ENCODE peak calls at places on chromosomes 11 and 22, in nine cellular contexts. S is astrocyte of the spinal cord, U is dorsolateral prefrontal cortex, V is body of pancreas, Q is heart right ventricle, P is neural progenitor cell, F is psoas muscle, I is AG04450, M is HFF-Myc. H is an unnamed sample.

GRCh38 chr11:17590463-17590862 is 43.4 kb downstream of the OTOG start:
- DNase-seq in S (no peak), U (no peak), V (no peak), Q (no peak), P (no peak), F (no peak), I (no peak), M (no peak), H (no peak)

GRCh38 chr11:113311536-113311935 is 2.8 kb upstream of the TTC12 start:
- DNase-seq in S (no peak), U (no peak), V (no peak), Q (no peak), P (no peak), F (no peak), I (no peak), M (no peak), H (no peak)

GRCh38 chr22:38317995-38318715 is 922 bp upstream of the CSNK1E start:
- DNase-seq in S (peak; percentile 94), U (no peak), V (peak; percentile 41), Q (peak; percentile 53), P (peak; percentile 34), F (peak; percentile 79), I (peak; percentile 52), M (peak; percentile 80), H (peak; percentile 78)

GRCh38 chr11:70660059-70660888 is 261.9 kb downstream of the CTTN start:
- DNase-seq in S (no peak), U (no peak), V (no peak), Q (no peak), P (no peak), F (no peak), I (no peak), M (no peak), H (no peak)

GRCh38 chr22:30305519-30305905 is 16.2 kb upstream of the CASTOR1 start:
- DNase-seq in S (no peak), U (no peak), V (no peak), Q (peak; percentile 68), P (no peak), F (peak; percentile 84), I (no peak), M (no peak), H (no peak)

GRCh38 chr11:94767701-94768601 is at the start of gene AMOTL1:
- DNase-seq in S (peak; percentile 89), U (peak; percentile 80), V (peak; percentile 88), Q (peak; percentile 89), P (peak; percentile 94), F (peak; percentile 97), I (peak; percentile 33), M (peak; percentile 65), H (peak; percentile 66)

GRCh38 chr22:45216133-45217003 is 24.3 kb downstream of the KIAA0930 start:
- DNase-seq in S (peak; percentile 43), U (no peak), V (peak; percentile 63), Q (peak; percentile 7), P (peak; percentile 76), F (peak; percentile 28), I (peak; percentile 74), M (no peak), H (no peak)

GRCh38 chr22:47213571-47214230 is 451.3 kb downstream of the TBC1D22A start:
- DNase-seq in S (no peak), U (no peak), V (no peak), Q (no peak), P (peak; percentile 15), F (peak; percentile 32), I (no peak), M (no peak), H (no peak)

GRCh38 chr11:86719781-86720463 is 47.5 kb upstream of the ME3 start:
- DNase-seq in S (peak; percentile 81), U (no peak), V (no peak), Q (no peak), P (no peak), F (no peak), I (no peak), M (no peak), H (peak; percentile 84)

GRCh38 chr11:58919980-58920379 is 19.3 kb upstream of the GLYATL1 start:
- DNase-seq in S (no peak), U (no peak), V (no peak), Q (no peak), P (no peak), F (no peak), I (no peak), M (no peak), H (no peak)

GRCh38 chr22:20152464-20152890 is 1.6 kb upstream of the CCDC188 start:
- DNase-seq in S (no peak), U (no peak), V (no peak), Q (no peak), P (no peak), F (no peak), I (no peak), M (no peak), H (no peak)

GRCh38 chr22:20211997-20212753 is 55.9 kb downstream of the RTN4R start:
- DNase-seq in S (no peak), U (no peak), V (peak; percentile 72), Q (peak; percentile 77), P (no peak), F (peak; percentile 65), I (no peak), M (no peak), H (no peak)

GRCh38 chr11:30387891-30388861 is 65.3 kb downstream of the ARL14EP start:
- DNase-seq in S (no peak), U (no peak), V (no peak), Q (no peak), P (no peak), F (no peak), I (no peak), M (no peak), H (no peak)

GRCh38 chr11:27242591-27242990 is 120.4 kb downstream of the CCDC34 start:
- DNase-seq in S (peak; percentile 91), U (no peak), V (no peak), Q (no peak), P (no peak), F (no peak), I (no peak), M (no peak), H (no peak)

GRCh38 chr11:465896-466538 is 15.9 kb downstream of the PTDSS2 start:
- DNase-seq in S (no peak), U (no peak), V (no peak), Q (no peak), P (no peak), F (no peak), I (no peak), M (no peak), H (no peak)

GRCh38 chr22:35349368-35349703 is 31.6 kb upstream of the HMOX1 start:
- DNase-seq in S (no peak), U (no peak), V (no peak), Q (no peak), P (no peak), F (no peak), I (no peak), M (no peak), H (no peak)

GRCh38 chr22:35352214-35353111 is 28.4 kb upstream of the HMOX1 start:
- DNase-seq in S (no peak), U (no peak), V (peak; percentile 51), Q (peak; percentile 65), P (peak; percentile 74), F (peak; percentile 81), I (no peak), M (no peak), H (no peak)

GRCh38 chr22:35349704-35350538 is 31.0 kb upstream of the HMOX1 start:
- DNase-seq in S (peak; percentile 47), U (no peak), V (no peak), Q (no peak), P (peak; percentile 45), F (no peak), I (no peak), M (no peak), H (no peak)

GRCh38 chr22:35348703-35349102 is 32.2 kb upstream of the HMOX1 start:
- DNase-seq in S (no peak), U (no peak), V (no peak), Q (no peak), P (no peak), F (no peak), I (no peak), M (no peak), H (no peak)

GRCh38 chr22:35350539-35351503 is 30.1 kb upstream of the HMOX1 start:
- DNase-seq in S (peak; percentile 91), U (peak; percentile 87), V (peak; percentile 92), Q (peak; percentile 92), P (peak; percentile 93), F (peak; percentile 97), I (peak; percentile 85), M (peak; percentile 82), H (peak; percentile 63)
- TF ChIP-seq CTCF in S (peak; percentile 75), U (peak; percentile 85), V (peak; percentile 89), Q (peak; percentile 94), P (peak; percentile 84), F (peak; percentile 92), I (peak; percentile 74), M (peak; percentile 50), H (peak; percentile 72)

DNA sequence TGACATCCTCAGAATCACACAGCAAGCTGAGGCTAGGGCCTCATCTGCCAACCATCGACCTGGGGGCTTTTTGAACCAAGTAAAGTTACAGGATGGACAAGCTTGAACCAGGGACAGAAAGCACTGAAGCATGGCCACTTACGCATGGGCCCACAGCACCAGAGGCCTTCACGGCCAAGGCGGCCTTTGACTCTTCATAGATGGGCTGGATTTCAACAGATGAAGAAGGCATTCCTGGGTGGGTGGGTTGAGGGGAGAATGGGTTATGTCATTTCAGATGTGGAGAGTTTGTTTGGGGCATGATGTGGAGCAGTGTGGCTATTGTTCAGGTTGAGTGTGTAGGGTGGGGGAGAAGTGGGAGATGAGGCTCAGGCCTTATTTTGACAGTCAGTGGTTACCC is 60.2 kb downstream of the LRRC32 start:
- DNase-seq in S (no peak), U (no peak), V (no peak), Q (no peak), P (no peak), F (no peak), I (no peak), M (no peak), H (no peak)
- H3K4me3 ChIP-seq in S (no peak overlapping the region), U (no peak overlapping the region), V (no peak overlapping the region), Q (no peak overlapping the region), P (no peak overlapping the region), F (no peak overlapping the region), I (no peak overlapping the region), M (no peak overlapping the region), H (no peak overlapping the region)

GRCh38 chr22:24107668-24108067 is 73.6 kb upstream of the SUSD2 start:
- DNase-seq in S (peak; percentile 87), U (peak; percentile 83), V (peak; percentile 39), Q (peak; percentile 83), P (no peak), F (peak; percentile 92), I (peak; percentile 83), M (peak; percentile 36), H (no peak)
- TF ChIP-seq CTCF in S (peak; percentile 54), U (no peak), V (no peak), Q (peak; percentile 28), P (no peak), F (peak; percentile 31), I (peak; percentile 76), M (no peak), H (no peak)

DNA sequence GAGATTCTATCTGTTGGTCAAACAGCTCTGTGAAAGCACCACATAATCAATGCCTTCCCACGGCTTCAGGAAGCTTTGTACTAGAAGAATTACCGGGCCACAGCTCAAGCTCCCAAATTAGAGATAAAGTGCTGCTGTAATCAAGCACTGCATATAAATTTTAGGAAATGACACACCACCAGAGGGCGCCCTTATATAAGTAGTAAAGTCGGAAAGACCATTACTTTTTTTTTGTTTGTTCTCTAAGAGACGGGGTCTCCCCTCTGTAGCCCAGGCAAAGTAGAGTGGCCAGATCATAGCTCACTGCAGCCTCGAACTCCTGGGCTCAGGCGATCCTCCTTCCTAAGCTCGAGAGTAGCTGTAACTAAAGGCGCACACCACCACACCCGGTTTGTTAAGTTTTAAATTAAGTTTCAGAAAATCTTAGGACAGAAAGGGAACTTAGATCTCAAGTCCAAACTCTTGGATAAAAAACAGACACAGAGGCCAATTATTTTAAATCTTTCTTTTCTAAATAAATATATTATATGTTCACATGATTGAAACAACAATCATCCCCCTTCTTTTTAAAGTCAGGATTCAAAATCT is 32.6 kb downstream of the PRCP start:
- DNase-seq in S (peak; percentile 84), U (no peak), V (peak; percentile 78), Q (no peak), P (peak; percentile 94), F (peak; percentile 56), I (peak; percentile 48), M (peak; percentile 44), H (peak; percentile 42)
- H3K4me3 ChIP-seq in S (no peak overlapping the region), U (no peak overlapping the region), V (no peak overlapping the region), Q (no peak overlapping the region), P (no peak overlapping the region), F (peak overlapping the region; percentile 39), I (no peak overlapping the region), M (no peak overlapping the region), H (no peak overlapping the region)